ENCODE peak calls at places on chromosomes 6 and 20, in eight cellular contexts. I is progenitor cell of endocrine pancreas; U is GM12865; H is HFFc6; O is activated T-cell treated with anti-CD3 and anti-CD28 coated beads, Interleukin-2, amount 50 U/mL, for 48 hours; F is tibial artery; V is RPMI7951; P is cerebellum. R is an unnamed sample.

GRCh38 chr20:48457261-48458002 is 370.4 kb downstream of the PREX1 start:
- DNase-seq in I (no peak), U (no peak), H (no peak), O (no peak), F (no peak), V (no peak), P (no peak), R (no peak)

GRCh38 chr6:11055127-11055627 is 11.1 kb upstream of the ELOVL2 start:
- DNase-seq in I (no peak), U (no peak), H (no peak), O (no peak), F (no peak), V (peak; percentile 18), P (no peak), R (no peak)

GRCh38 chr6:7184502-7184901 is 76.7 kb downstream of the RREB1 start:
- DNase-seq in I (no peak), U (no peak), H (peak; percentile 18), O (no peak), F (no peak), V (no peak), P (no peak), R (no peak)

GRCh38 chr6:106444777-106445507 is 84.4 kb downstream of the CRYBG1 start:
- DNase-seq in I (no peak), U (peak; percentile 77), H (peak; percentile 62), O (no peak), F (no peak), V (peak; percentile 68), P (peak; percentile 17), R (no peak)

GRCh38 chr6:159691963-159692287 is 1.1 kb downstream of the SOD2 start:
- DNase-seq in I (no peak), U (peak; percentile 14), H (no peak), O (peak; percentile 37), F (no peak), V (no peak), P (no peak), R (no peak)

GRCh38 chr20:56630506-56631317 is 1.6 kb downstream of the TFAP2C start:
- DNase-seq in I (no peak), U (no peak), H (peak; percentile 8), O (peak; percentile 19), F (no peak), V (peak; percentile 81), P (no peak), R (no peak)

GRCh38 chr20:58417418-58417817 is 28.4 kb downstream of the VAPB start:
- DNase-seq in I (no peak), U (no peak), H (no peak), O (no peak), F (no peak), V (no peak), P (no peak), R (no peak)

GRCh38 chr6:100210138-100210872 is 216.3 kb upstream of the MCHR2 start:
- DNase-seq in I (no peak), U (no peak), H (no peak), O (no peak), F (no peak), V (peak; percentile 9), P (no peak), R (no peak)

GRCh38 chr20:2114990-2115681 is 13.5 kb downstream of the STK35 start:
- DNase-seq in I (no peak), U (no peak), H (no peak), O (no peak), F (no peak), V (no peak), P (no peak), R (no peak)

GRCh38 chr6:88499845-88500699 is 333.9 kb upstream of the CNR1 start:
- DNase-seq in I (no peak), U (peak; percentile 52), H (no peak), O (no peak), F (no peak), V (no peak), P (no peak), R (no peak)

GRCh38 chr20:51500311-51500710 is 42.2 kb downstream of the NFATC2 start:
- DNase-seq in I (no peak), U (peak; percentile 75), H (no peak), O (no peak), F (no peak), V (no peak), P (no peak), R (no peak)

GRCh38 chr20:2330090-2330695 is 34.4 kb downstream of the TGM3 start:
- DNase-seq in I (no peak), U (no peak), H (no peak), O (no peak), F (no peak), V (no peak), P (no peak), R (no peak)

GRCh38 chr20:2795451-2795850 is 5.0 kb downstream of the CPXM1 start:
- DNase-seq in I (no peak), U (no peak), H (no peak), O (no peak), F (no peak), V (no peak), P (no peak), R (no peak)

R was measured in NT2/D1.